ENCODE peak calls at places on chromosome 12, in four cellular contexts. P, V, E and W are unnamed samples. For H3K4me1, the result is how much of the 10 kb centered on the place peaks cover.

GRCh38 chr12:98416845-98417244 is 98.5 kb upstream of the TMPO start:
- DNase-seq in P (no peak), V (no peak), E (no peak), W (no peak)

GRCh38 chr12:18747960-18748359 is 10.0 kb downstream of the CAPZA3 start:
- DNase-seq in P (no peak), V (no peak), E (no peak), W (no peak)

GRCh38 chr12:47020211-47020821 is 59.1 kb upstream of the PCED1B start:
- DNase-seq in P (no peak), V (no peak), E (no peak), W (no peak)

GRCh38 chr12:76652402-76652801 is 92.8 kb upstream of the OSBPL8 start:
- DNase-seq in P (no peak), V (no peak), E (no peak), W (no peak)

GRCh38 chr12:39442895-39443703 is at the start of gene KIF21A:
- DNase-seq in P (peak), V (peak), E (peak), W (peak)

GRCh38 chr12:6867407-6868210 is at the start of gene TPI1:
- DNase-seq in P (peak), V (peak), E (peak), W (peak)

GRCh38 chr12:537772-538171 is 78.0 kb downstream of the B4GALNT3 start:
- DNase-seq in P (peak), V (no peak), E (no peak), W (no peak)

GRCh38 chr12:58919271-58920101 is 818 bp downstream of the LRIG3 start:
- DNase-seq in P (peak), V (no peak), E (peak), W (no peak)

GRCh38 chr12:51898937-51899336 is 8.4 kb upstream of the ACVRL1 start:
- DNase-seq in P (no peak), V (no peak), E (peak), W (no peak)

GRCh38 chr12:54379401-54380201 is 4.9 kb downstream of the ZNF385A start:
- DNase-seq in P (peak), V (peak), E (peak), W (peak)

GRCh38 chr12:44101470-44101869 is 265.6 kb downstream of the TMEM117 start:
- DNase-seq in P (no peak), V (no peak), E (no peak), W (no peak)

GRCh38 chr12:122111070-122111750 is 32.7 kb downstream of the MLXIP start:
- DNase-seq in P (peak), V (no peak), E (no peak), W (no peak)

GRCh38 chr12:103077108-103077773 is 119.8 kb downstream of the ASCL1 start:
- DNase-seq in P (no peak), V (no peak), E (no peak), W (no peak)

GRCh38 chr12:101501410-101502045 is 26.4 kb downstream of the SPIC start:
- DNase-seq in P (peak), V (no peak), E (no peak), W (no peak)

GRCh38 chr12:111446044-111446581 is 40.4 kb downstream of the SH2B3 start:
- DNase-seq in P (peak), V (peak), E (no peak), W (no peak)

GRCh38 chr12:25653487-25654175 is 100.5 kb upstream of the LMNTD1 start:
- DNase-seq in P (no peak), V (no peak), E (no peak), W (no peak)

GRCh38 chr12:2295941-2296461 is 243.2 kb downstream of the CACNA1C start:
- DNase-seq in P (no peak), V (no peak), E (no peak), W (no peak)

GRCh38 chr12:49346659-49347306 is at the start of gene DNAJC22:
- DNase-seq in P (peak), V (peak), E (peak), W (no peak)

GRCh38 chr12:91144053-91144452 is 32.8 kb upstream of the LUM start:
- DNase-seq in P (no peak), V (no peak), E (no peak), W (no peak)

GRCh38 chr12:91139981-91140659 is 28.8 kb upstream of the LUM start:
- DNase-seq in P (no peak), V (no peak), E (no peak), W (no peak)

GRCh38 chr12:91143241-91143640 is 31.9 kb upstream of the LUM start:
- DNase-seq in P (no peak), V (no peak), E (no peak), W (no peak)

GRCh38 chr12:91140660-91141045 is 29.4 kb upstream of the LUM start:
- DNase-seq in P (no peak), V (no peak), E (no peak), W (no peak)

DNA sequence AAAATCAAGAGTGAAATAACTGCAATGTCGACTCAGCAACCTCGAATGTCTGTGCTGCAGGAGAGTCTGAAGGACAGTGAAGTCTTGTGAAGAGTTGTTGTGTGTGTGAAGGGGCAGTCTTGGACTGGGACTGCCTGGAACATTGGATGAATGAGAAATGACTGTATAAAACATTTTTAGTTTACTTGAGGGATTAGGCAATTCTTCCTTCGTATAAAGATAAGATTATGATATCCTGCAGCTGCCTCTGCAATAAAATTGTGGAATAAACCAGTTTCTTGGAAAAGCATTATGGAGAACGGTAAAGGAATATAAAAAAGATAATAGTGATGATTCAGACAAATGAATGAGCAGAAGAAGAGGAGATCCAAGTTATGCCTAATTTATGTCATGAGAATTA is 30.9 kb upstream of the LUM start:
- DNase-seq in P (no peak), V (no peak), E (no peak), W (no peak)
- H3K4me1 ChIP-seq in P (under half), V (under half), E (under half), W (under half)

GRCh38 chr12:124289634-124290600 is 5.0 kb upstream of the RFLNA start:
- DNase-seq in P (no peak), V (no peak), E (no peak), W (no peak)
- H3K27ac ChIP-seq in P (no peak), V (no peak), E (no peak), W (no peak)

GRCh38 chr12:72273499-72273837 is 1.3 kb downstream of the TRHDE start:
- DNase-seq in P (no peak), V (peak), E (no peak), W (no peak)
- H3K4me1 ChIP-seq in P (under half), V (under half), E (under half), W (under half)

GRCh38 chr12:130788515-130788914 is 50.5 kb downstream of the STX2 start:
- DNase-seq in P (no peak), V (no peak), E (no peak), W (no peak)
- H3K27ac ChIP-seq in P (no peak), V (no peak), E (no peak), W (no peak)